ENCODE peak calls at places on chromosomes 6 and 20, in ten cellular contexts. F is adrenal gland; I is GM19239; K is H7; R is mucosa of gallbladder; B is stimulated activated CD8-positive, alpha-beta memory T cell treated with anti-CD3 and anti-CD28 coated beads, Interleukin-12 subunit alpha, Interleukin-12 subunit beta, amount 100 ng/mL, for 1 hour; U is astrocyte of the cerebellum; X is mucosa of descending colon; O is MV-4-11; P is T follicular helper cell. Y is an unnamed sample.
A peak's percentile ranks its signal among the peaks of the same experiment; 100 is the strongest.

GRCh38 chr20:813386-813785 is 20.1 kb upstream of the FAM110A start:
- DNase-seq in P (no peak), F (no peak), I (no peak), X (no peak), B (no peak), K (no peak), U (no peak), O (no peak), R (no peak), Y (no peak)

GRCh38 chr20:61776491-61776890 is 289.2 kb downstream of the TAF4 start:
- DNase-seq in I (no peak), F (no peak), U (no peak), B (no peak), P (no peak), X (no peak), R (no peak), O (no peak), K (no peak), Y (no peak)

GRCh38 chr20:61589055-61589385 is 337.0 kb downstream of the CDH4 start:
- DNase-seq in X (no peak), B (no peak), I (no peak), U (peak; percentile 82), R (no peak), O (no peak), K (no peak), P (no peak), F (no peak), Y (no peak)

GRCh38 chr20:13526551-13526950 is 112.2 kb downstream of the TASP1 start:
- DNase-seq in F (no peak), I (no peak), O (no peak), P (no peak), B (no peak), X (no peak), K (no peak), R (no peak), U (no peak), Y (no peak)

GRCh38 chr6:2158596-2159271 is 86.7 kb downstream of the GMDS start:
- DNase-seq in I (no peak), F (no peak), B (no peak), X (no peak), R (no peak), O (no peak), P (no peak), K (peak; percentile 67), U (no peak), Y (peak; percentile 30)

GRCh38 chr6:112251170-112251945 is 3.0 kb downstream of the LAMA4 start:
- DNase-seq in R (peak; percentile 54), I (no peak), U (no peak), B (no peak), O (no peak), P (no peak), F (no peak), X (no peak), K (no peak), Y (peak; percentile 75)

GRCh38 chr6:116113386-116113785 is 12.5 kb downstream of the COL10A1 start:
- DNase-seq in R (no peak), U (no peak), I (no peak), K (no peak), X (no peak), F (no peak), O (no peak), B (no peak), P (no peak), Y (no peak)

GRCh38 chr6:107576852-107577251 is 86.9 kb downstream of the SOBP start:
- DNase-seq in K (no peak), O (no peak), I (no peak), B (no peak), P (no peak), X (no peak), F (no peak), U (no peak), R (no peak), Y (no peak)